ENCODE peak calls at places on chromosomes 11 and 22, in four cellular contexts. One of them, this sample, is unnamed. For H3K27me3, the result is how much of the 10 kb centered on the place peaks cover.

GRCh38 chr22:39283312-39284141 is 35.9 kb downstream of the RPL3 start:
- DNase-seq in aorta: peak
- DNase-seq in tibial artery: peak
- DNase-seq in GM12878: no peak
- DNase-seq in this sample: peak

GRCh38 chr11:88689548-88690240 is 352.2 kb upstream of the CTSC start:
- DNase-seq in aorta: no peak
- DNase-seq in tibial artery: no peak
- DNase-seq in GM12878: no peak
- DNase-seq in this sample: no peak

GRCh38 chr22:25013634-25014033 is 61.1 kb downstream of the KIAA1671 start:
- DNase-seq in GM12878: no peak
- DNase-seq in tibial artery: no peak
- DNase-seq in aorta: no peak
- DNase-seq in this sample: no peak

GRCh38 chr22:41619979-41620645 is 731 bp downstream of the DESI1 start:
- DNase-seq in aorta: peak
- DNase-seq in GM12878: no peak
- DNase-seq in tibial artery: peak
- DNase-seq in this sample: peak

GRCh38 chr11:64842851-64843841 is 1.3 kb downstream of the CDC42BPG start:
- DNase-seq in aorta: no peak
- DNase-seq in GM12878: no peak
- DNase-seq in tibial artery: no peak
- DNase-seq in this sample: peak

GRCh38 chr11:104443387-104443786 is 279.4 kb upstream of the PDGFD start:
- DNase-seq in GM12878: no peak
- DNase-seq in aorta: no peak
- DNase-seq in tibial artery: no peak
- DNase-seq in this sample: no peak

GRCh38 chr11:97977726-97978125 is 1043.0 kb upstream of the CNTN5 start:
- DNase-seq in GM12878: no peak
- DNase-seq in aorta: no peak
- DNase-seq in tibial artery: no peak
- DNase-seq in this sample: no peak

GRCh38 chr22:31093956-31094622 is 13.0 kb downstream of the SMTN start:
- DNase-seq in aorta: no peak
- DNase-seq in GM12878: no peak
- DNase-seq in tibial artery: no peak
- DNase-seq in this sample: peak

GRCh38 chr11:113562576-113562975 is 87.4 kb upstream of the DRD2 start:
- DNase-seq in tibial artery: no peak
- DNase-seq in aorta: no peak
- DNase-seq in GM12878: no peak
- DNase-seq in this sample: no peak

GRCh38 chr11:41498726-41499125 is 39.3 kb upstream of the LRRC4C start:
- DNase-seq in aorta: no peak
- DNase-seq in tibial artery: no peak
- DNase-seq in GM12878: no peak
- DNase-seq in this sample: no peak

GRCh38 chr22:30191049-30191701 is 55.4 kb downstream of the LIF start:
- DNase-seq in GM12878: no peak
- DNase-seq in tibial artery: no peak
- DNase-seq in aorta: no peak
- DNase-seq in this sample: no peak

GRCh38 chr22:49992921-49993648 is 19.5 kb downstream of the IL17REL start:
- DNase-seq in GM12878: no peak
- DNase-seq in aorta: peak
- DNase-seq in tibial artery: peak
- DNase-seq in this sample: peak

GRCh38 chr11:62556102-62556871 is 9.7 kb upstream of the AHNAK start:
- DNase-seq in GM12878: peak
- DNase-seq in aorta: peak
- DNase-seq in tibial artery: peak
- DNase-seq in this sample: peak

GRCh38 chr11:134412508-134413333 is 679 bp upstream of the B3GAT1 start:
- DNase-seq in tibial artery: no peak
- DNase-seq in GM12878: no peak
- DNase-seq in aorta: peak
- DNase-seq in this sample: no peak

GRCh38 chr11:109971184-109971523 is 122.0 kb upstream of the ZC3H12C start:
- DNase-seq in GM12878: no peak
- DNase-seq in tibial artery: no peak
- DNase-seq in aorta: no peak
- DNase-seq in this sample: no peak

GRCh38 chr22:50734986-50735738 is 2.8 kb upstream of the ACR start:
- DNase-seq in aorta: peak
- DNase-seq in GM12878: no peak
- DNase-seq in tibial artery: no peak
- DNase-seq in this sample: peak

DNA sequence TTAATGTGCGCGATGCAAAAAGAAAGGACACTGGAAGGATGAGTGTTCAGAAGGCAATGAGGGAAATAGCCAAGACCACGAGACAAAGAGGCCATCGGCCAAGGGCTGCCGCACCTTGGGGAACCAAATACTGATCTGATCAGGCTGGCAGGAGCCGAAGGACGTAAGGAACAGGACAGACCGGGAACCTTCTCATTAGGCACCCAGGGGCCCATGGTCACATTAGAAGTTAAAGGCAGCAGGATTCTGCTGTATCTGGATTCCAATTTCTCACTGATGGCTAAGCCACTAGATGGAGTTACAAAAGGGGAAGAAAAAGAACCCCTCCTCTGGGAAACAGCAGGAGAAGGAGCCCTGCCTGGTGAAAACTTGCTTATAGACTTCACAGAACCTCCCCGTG is 28.8 kb upstream of the CPT1A start:
- DNase-seq in GM12878: no peak
- DNase-seq in aorta: no peak
- DNase-seq in tibial artery: no peak
- DNase-seq in this sample: no peak
- H3K27me3 ChIP-seq in GM12878: under half
- H3K27me3 ChIP-seq in aorta: under half
- H3K27me3 ChIP-seq in tibial artery: under half
- H3K27me3 ChIP-seq in this sample: under half

DNA sequence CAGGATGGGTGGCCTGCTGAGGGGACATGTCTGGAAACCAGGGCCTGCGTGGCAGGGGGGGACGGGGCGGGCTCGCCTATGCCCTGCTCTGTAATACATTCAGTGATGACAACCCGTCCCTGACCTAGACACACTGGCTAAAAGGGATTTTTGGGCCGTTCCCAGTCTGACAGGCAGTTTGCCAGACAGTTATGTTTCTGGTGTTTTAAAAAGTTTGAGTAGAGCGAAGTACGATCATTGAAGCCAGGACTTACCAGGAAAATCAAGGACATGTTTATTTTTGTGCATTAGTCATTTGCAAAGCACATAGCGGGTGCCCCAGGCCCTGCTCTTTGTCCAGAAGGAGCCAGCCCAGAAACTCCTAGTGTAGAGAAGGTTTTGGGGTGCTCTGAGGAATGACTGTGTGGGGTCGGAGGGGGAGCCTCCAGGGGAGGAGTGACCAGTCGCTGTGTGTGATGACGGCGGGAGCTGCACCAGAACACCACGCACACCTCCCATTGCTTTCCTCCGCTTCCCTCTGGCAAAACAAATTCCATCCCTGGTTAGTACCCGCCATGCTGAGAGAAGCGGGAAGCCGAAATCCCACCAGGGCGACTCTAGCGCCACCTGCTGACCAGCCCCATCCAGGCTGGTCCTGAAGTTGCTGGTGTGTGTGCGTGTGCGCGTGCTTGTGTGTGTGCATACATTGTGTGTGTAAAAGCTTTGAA is 50.8 kb downstream of the FBLN1 start:
- DNase-seq in GM12878: no peak
- DNase-seq in tibial artery: peak
- DNase-seq in aorta: peak
- DNase-seq in this sample: peak
- H3K27me3 ChIP-seq in GM12878: under half
- H3K27me3 ChIP-seq in tibial artery: under half
- H3K27me3 ChIP-seq in aorta: under half
- H3K27me3 ChIP-seq in this sample: under half

DNA sequence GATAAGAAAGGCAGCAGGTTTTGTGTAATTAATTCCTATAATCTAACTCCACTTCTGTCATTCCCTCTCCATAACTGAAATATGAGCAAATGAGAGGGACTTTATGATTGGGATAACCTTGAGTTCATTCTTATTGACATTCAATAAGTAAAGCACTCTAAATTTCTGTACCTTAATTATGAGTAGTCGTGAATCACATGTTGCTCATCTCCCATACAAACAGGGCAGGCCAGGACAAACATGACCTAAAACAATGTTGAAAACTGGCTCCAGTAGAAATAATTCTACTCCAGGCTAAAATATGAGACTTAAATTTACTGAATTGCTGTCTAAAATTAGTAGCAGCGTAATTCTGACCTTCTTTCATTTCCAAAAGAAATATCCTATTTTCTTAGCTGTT is 505.4 kb downstream of the NELL1 start:
- DNase-seq in GM12878: no peak
- DNase-seq in aorta: no peak
- DNase-seq in tibial artery: no peak
- DNase-seq in this sample: no peak
- H3K27me3 ChIP-seq in GM12878: under half
- H3K27me3 ChIP-seq in aorta: under half
- H3K27me3 ChIP-seq in tibial artery: under half
- H3K27me3 ChIP-seq in this sample: under half

DNA sequence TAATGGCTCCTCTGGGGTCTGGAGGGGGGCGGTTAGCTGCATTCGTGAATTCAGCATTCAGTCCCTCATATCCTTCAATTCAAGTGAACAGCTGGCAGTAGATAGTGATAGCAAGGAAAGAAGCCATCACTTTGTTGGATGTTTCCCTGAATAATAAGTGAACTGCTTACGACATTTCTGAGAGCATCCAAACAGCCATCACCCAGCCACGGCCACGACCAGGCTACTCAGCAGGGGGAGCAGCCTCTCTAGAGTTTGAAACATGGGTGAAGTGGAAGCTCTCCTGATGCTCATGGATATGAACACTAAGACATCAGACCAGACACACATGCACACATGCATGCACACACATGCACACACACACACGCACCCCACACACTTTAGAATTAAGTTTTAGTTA is 163.6 kb downstream of the NTM start:
- DNase-seq in aorta: no peak
- DNase-seq in tibial artery: no peak
- DNase-seq in GM12878: no peak
- DNase-seq in this sample: no peak
- H3K27me3 ChIP-seq in aorta: under half
- H3K27me3 ChIP-seq in tibial artery: under half
- H3K27me3 ChIP-seq in GM12878: under half
- H3K27me3 ChIP-seq in this sample: under half

DNA sequence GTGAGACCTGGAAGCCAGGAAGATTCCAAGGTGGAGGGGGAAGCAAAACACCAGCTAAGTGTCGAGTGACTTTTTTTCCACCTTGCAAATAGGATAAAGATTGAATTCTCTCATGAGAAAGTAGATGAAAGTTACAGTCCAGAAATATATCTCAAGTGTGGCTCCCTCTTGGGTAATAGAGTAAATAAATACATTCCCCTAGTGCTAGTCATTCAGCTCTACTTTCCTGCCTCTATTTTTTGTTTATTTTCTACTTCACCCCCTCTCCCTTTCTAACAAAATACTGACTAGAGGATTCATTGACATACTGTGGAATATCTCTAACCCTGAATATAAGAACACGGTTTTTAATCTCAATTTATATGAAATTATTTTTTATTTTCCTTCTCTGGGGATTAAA is 19.2 kb upstream of the OOSP4B start:
- DNase-seq in GM12878: no peak
- DNase-seq in aorta: no peak
- DNase-seq in tibial artery: no peak
- DNase-seq in this sample: no peak
- H3K27me3 ChIP-seq in GM12878: under half
- H3K27me3 ChIP-seq in aorta: under half
- H3K27me3 ChIP-seq in tibial artery: under half
- H3K27me3 ChIP-seq in this sample: under half

DNA sequence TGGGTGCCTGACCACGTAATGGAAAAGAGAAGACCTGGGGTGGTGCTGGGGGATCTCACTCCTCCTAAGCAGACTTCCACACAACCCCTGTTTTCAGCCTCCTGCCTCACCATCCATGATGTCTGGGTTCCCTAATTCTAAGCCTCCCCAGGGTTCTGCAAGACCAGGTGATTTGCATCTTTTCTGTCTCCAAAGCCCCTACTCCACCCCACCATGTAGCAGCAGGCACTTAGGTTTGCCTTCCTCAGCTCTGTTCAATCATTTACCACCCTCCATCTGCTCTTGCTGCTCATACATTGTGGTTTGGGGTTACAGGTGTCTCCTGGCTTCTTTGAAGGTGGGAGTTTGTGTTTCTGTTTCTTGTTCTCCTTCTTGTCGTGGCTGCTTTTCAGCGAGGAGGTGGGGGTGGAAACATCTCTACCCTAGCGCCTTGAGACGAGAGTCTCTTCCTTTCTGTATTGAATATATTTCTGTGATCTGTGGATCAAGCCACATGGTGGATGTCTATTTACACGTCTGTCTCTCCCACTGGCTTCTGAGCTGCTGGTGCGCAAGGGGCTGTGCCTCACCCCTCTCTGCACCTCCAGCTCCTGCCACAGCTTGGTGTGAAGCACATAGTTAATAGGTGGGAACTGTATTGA is 6.6 kb upstream of the SSTR3 start:
- DNase-seq in GM12878: peak
- DNase-seq in tibial artery: no peak
- DNase-seq in aorta: no peak
- DNase-seq in this sample: no peak
- H3K27me3 ChIP-seq in GM12878: under half
- H3K27me3 ChIP-seq in tibial artery: under half
- H3K27me3 ChIP-seq in aorta: under half
- H3K27me3 ChIP-seq in this sample: under half